ENCODE peak calls at places on chromosome 10, in six cellular contexts. Y is Caco-2, X is astrocyte of the spinal cord, P is Calu3, A is GM10248, M is tibial artery. L is an unnamed sample.

GRCh38 chr10:11018426-11018818 is 750 bp downstream of the CELF2 start:
- DNase-seq in Y (no peak), X (no peak), P (no peak), A (peak), M (no peak), L (no peak)

GRCh38 chr10:125823663-125824251 is 411 bp downstream of the BCCIP start:
- DNase-seq in Y (no peak), X (no peak), P (no peak), A (no peak), M (no peak), L (no peak)

GRCh38 chr10:35462491-35462934 is 126.2 kb downstream of the CCNY start:
- DNase-seq in Y (no peak), X (no peak), P (no peak), A (peak), M (no peak), L (no peak)

GRCh38 chr10:119817991-119818888 is 54.4 kb downstream of the MCMBP start:
- DNase-seq in Y (no peak), X (peak), P (no peak), A (peak), M (peak), L (peak)

GRCh38 chr10:78260141-78260540 is 226.5 kb downstream of the RPS24 start:
- DNase-seq in Y (peak), X (no peak), P (no peak), A (no peak), M (no peak), L (no peak)

GRCh38 chr10:78292987-78293865 is 259.6 kb downstream of the RPS24 start:
- DNase-seq in Y (no peak), X (peak), P (no peak), A (no peak), M (no peak), L (no peak)

GRCh38 chr10:13165177-13165576 is 3.8 kb downstream of the MCM10 start:
- DNase-seq in Y (no peak), X (no peak), P (no peak), A (no peak), M (no peak), L (no peak)

GRCh38 chr10:11505636-11506035 is 105.8 kb downstream of the USP6NL start:
- DNase-seq in Y (no peak), X (no peak), P (no peak), A (no peak), M (no peak), L (no peak)

GRCh38 chr10:27748586-27748985 is 3.0 kb upstream of the MKX start:
- DNase-seq in Y (no peak), X (no peak), P (no peak), A (no peak), M (no peak), L (no peak)

GRCh38 chr10:92150798-92151197 is 140.1 kb downstream of the CPEB3 start:
- DNase-seq in Y (no peak), X (no peak), P (no peak), A (no peak), M (no peak), L (no peak)

GRCh38 chr10:107952649-107953589 is 788.4 kb upstream of the SORCS1 start:
- DNase-seq in Y (no peak), X (no peak), P (no peak), A (no peak), M (no peak), L (no peak)

GRCh38 chr10:120221873-120222485 is 235.0 kb upstream of the PLPP4 start:
- DNase-seq in Y (peak), X (peak), P (peak), A (peak), M (no peak), L (no peak)

GRCh38 chr10:1546431-1547110 is 190.8 kb downstream of the ADARB2 start:
- DNase-seq in Y (no peak), X (no peak), P (no peak), A (no peak), M (no peak), L (no peak)

GRCh38 chr10:88582411-88582805 is 710 bp downstream of the RNLS start:
- DNase-seq in Y (no peak), X (no peak), P (no peak), A (no peak), M (no peak), L (no peak)

GRCh38 chr10:43250925-43251663 is 15.8 kb downstream of the RASGEF1A start:
- DNase-seq in Y (peak), X (no peak), P (no peak), A (no peak), M (peak), L (peak)

GRCh38 chr10:74177140-74177677 is 26.2 kb downstream of the ADK start:
- DNase-seq in Y (peak), X (no peak), P (peak), A (peak), M (no peak), L (peak)

GRCh38 chr10:82815680-82816079 is 940.7 kb downstream of the NRG3 start:
- DNase-seq in Y (no peak), X (no peak), P (no peak), A (no peak), M (no peak), L (no peak)

GRCh38 chr10:129951841-129952240 is 12.2 kb downstream of the EBF3 start:
- DNase-seq in Y (no peak), X (no peak), P (no peak), A (no peak), M (no peak), L (no peak)

GRCh38 chr10:72740526-72740925 is 48.6 kb downstream of the MCU start:
- DNase-seq in Y (peak), X (peak), P (peak), A (no peak), M (no peak), L (no peak)

GRCh38 chr10:43599333-43599732 is 6.9 kb upstream of the ZNF485 start:
- DNase-seq in Y (no peak), X (no peak), P (no peak), A (no peak), M (no peak), L (no peak)

GRCh38 chr10:80199828-80200227 is 5.5 kb downstream of the ANXA11 start:
- DNase-seq in Y (no peak), X (peak), P (peak), A (no peak), M (peak), L (no peak)

GRCh38 chr10:122010405-122011050 is 21.6 kb downstream of the TACC2 start:
- DNase-seq in Y (no peak), X (no peak), P (no peak), A (no peak), M (no peak), L (no peak)

GRCh38 chr10:73509695-73510094 is 13.9 kb upstream of the PPP3CB start:
- DNase-seq in Y (no peak), X (no peak), P (no peak), A (no peak), M (no peak), L (no peak)

GRCh38 chr10:43407148-43407575 is 1.8 kb downstream of the HNRNPF start:
- DNase-seq in Y (peak), X (peak), P (peak), A (peak), M (peak), L (no peak)

GRCh38 chr10:124911124-124912051 is 30.5 kb upstream of the ZRANB1 start:
- DNase-seq in Y (no peak), X (peak), P (no peak), A (no peak), M (peak), L (no peak)

GRCh38 chr10:63376560-63377304 is 89.0 kb downstream of the JMJD1C start:
- DNase-seq in Y (no peak), X (peak), P (no peak), A (peak), M (no peak), L (no peak)

GRCh38 chr10:46291817-46292572 is 5.2 kb downstream of the ANTXRL start:
- DNase-seq in Y (peak), X (no peak), P (no peak), A (no peak), M (no peak), L (no peak)

GRCh38 chr10:77505431-77506334 is 131.9 kb downstream of the KCNMA1 start:
- DNase-seq in Y (no peak), X (peak), P (no peak), A (no peak), M (no peak), L (no peak)

GRCh38 chr10:3763852-3764625 is 21.0 kb downstream of the KLF6 start:
- DNase-seq in Y (no peak), X (peak), P (no peak), A (no peak), M (no peak), L (no peak)

GRCh38 chr10:18094332-18094731 is 45.9 kb upstream of the CACNB2 start:
- DNase-seq in Y (no peak), X (no peak), P (no peak), A (no peak), M (no peak), L (no peak)

GRCh38 chr10:3853547-3853989 is 68.6 kb upstream of the KLF6 start:
- DNase-seq in Y (peak), X (peak), P (no peak), A (no peak), M (no peak), L (no peak)

GRCh38 chr10:71584902-71585578 is 134.5 kb downstream of the C10orf105 start:
- DNase-seq in Y (no peak), X (peak), P (no peak), A (no peak), M (no peak), L (no peak)

GRCh38 chr10:94042814-94043175 is 49.1 kb downstream of the PLCE1 start:
- DNase-seq in Y (no peak), X (no peak), P (no peak), A (no peak), M (no peak), L (no peak)

DNA sequence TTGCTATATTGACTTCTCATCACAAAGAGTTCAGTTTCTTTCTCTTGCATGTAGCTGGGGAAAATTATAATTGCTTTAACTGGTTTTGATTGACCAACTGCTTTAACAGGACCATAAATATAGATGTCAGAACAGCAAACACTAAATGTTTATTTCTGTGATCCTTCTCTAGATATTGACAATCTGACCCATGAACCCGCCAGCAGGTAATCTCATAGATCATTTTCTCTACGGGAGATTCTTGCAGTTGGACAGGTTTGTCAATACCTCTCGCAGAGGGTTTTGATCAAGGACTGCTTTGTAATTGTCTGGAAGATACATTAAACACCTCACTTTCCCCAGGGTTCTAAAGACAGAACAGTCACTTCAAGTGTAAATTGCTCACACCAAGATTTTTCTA is 235.7 kb upstream of the RHOBTB1 start:
- DNase-seq in Y (no peak), X (no peak), P (no peak), A (no peak), M (no peak), L (no peak)
- TF ChIP-seq CTCF in Y (no peak), X (no peak), P (no peak), A (no peak), M (no peak), L (no peak)

DNA sequence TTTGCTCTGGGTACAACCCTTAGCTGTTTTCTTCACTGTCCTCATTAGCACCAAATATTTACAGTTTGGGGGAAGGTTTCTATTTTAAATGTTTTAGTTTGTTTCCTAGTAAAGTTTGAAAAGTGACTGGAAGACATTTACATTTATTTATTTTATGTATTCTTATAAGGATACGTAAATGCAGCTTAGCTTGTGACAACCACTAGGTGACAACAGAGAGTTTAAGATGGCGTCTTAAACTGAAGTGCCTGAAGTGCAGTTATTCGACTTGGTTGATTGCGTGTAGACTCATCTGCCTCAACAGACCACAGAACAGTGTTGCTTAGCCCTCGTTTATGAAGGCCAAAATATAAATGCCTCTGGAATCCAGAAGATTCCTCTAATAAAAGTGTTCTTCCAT is 378.2 kb upstream of the MYO3A start:
- DNase-seq in Y (no peak), X (no peak), P (no peak), A (no peak), M (no peak), L (no peak)
- TF ChIP-seq CTCF in Y (peak), X (no peak), P (no peak), A (no peak), M (no peak), L (no peak)

GRCh38 chr10:117004627-117005453 is at the start of gene SHTN1:
- DNase-seq in Y (peak), X (peak), P (peak), A (peak), M (peak), L (peak)

GRCh38 chr10:117007080-117007479 is 2.1 kb upstream of the SHTN1 start:
- DNase-seq in Y (no peak), X (peak), P (peak), A (no peak), M (no peak), L (no peak)

GRCh38 chr10:117003336-117003735 is 1.7 kb downstream of the SHTN1 start:
- DNase-seq in Y (no peak), X (no peak), P (peak), A (no peak), M (no peak), L (no peak)

GRCh38 chr10:117004238-117004626 is 755 bp downstream of the SHTN1 start:
- DNase-seq in Y (no peak), X (peak), P (no peak), A (peak), M (no peak), L (peak)

GRCh38 chr10:117005454-117006055 is 568 bp upstream of the SHTN1 start:
- DNase-seq in Y (peak), X (no peak), P (peak), A (peak), M (no peak), L (no peak)
- TF ChIP-seq CTCF in Y (no peak), X (no peak), P (no peak), A (no peak), M (no peak), L (no peak)

DNA sequence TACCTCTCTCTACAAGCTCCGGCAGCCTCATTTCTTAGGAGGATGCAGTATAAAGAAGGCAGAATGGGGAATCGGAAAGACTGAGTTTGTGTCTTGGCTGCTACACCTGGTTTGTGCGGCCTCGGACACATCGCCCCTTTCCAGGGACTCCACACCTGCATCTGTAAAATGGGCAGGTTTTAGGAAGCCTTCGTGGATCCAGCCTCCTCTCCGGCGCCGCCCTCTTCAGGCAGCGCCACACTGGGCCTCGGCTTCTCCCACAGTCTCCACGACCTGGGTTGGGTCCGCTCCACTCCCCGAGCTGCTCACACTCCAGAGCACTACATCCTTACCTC is 341 bp downstream of the GOT1 start:
- DNase-seq in Y (no peak), X (peak), P (no peak), A (no peak), M (no peak), L (no peak)
- TF ChIP-seq CTCF in Y (no peak), X (no peak), P (no peak), A (no peak), M (no peak), L (no peak)

DNA sequence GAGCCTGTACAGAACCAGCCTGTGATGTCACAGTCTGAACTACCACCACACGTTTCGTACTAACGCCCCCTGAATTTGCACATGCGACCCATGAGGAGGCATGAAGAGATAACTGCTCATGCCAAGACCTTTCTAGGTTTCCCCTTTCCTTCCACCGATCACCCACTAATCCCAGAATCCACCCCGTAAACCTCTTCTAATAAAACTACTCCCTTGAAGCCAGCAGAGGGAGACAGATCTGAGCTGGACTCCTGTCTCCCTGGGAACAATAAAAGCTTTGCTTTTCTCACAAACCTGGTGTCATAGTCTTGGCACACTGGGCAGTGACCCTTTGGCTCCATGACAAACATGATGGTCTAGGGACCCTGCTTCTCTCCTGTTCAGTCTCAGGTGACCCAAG is 144.5 kb downstream of the FRMD4A start:
- DNase-seq in Y (no peak), X (peak), P (no peak), A (no peak), M (no peak), L (no peak)
- TF ChIP-seq CTCF in Y (peak), X (peak), P (no peak), A (peak), M (no peak), L (no peak)

DNA sequence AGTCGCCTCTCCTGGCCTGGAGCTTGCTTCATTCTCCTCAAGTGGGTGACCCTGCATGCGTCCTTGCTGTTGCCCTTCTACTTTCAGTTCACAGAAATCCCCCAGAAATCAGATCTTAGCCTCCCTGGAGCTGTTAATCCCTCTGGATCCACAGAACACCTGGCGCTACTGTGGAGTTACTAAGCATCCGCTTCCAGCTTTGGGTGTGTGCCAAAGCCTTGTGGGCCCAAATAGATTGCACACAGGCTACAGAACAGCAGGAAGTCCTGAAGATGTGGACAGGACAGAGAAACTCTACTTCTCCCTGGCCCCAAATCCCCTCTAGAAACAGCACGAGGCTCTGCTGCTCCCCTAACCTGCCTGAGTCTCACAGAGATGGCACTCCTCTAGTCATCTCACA is 36.6 kb upstream of the PDLIM1 start:
- DNase-seq in Y (no peak), X (peak), P (no peak), A (no peak), M (peak), L (no peak)
- TF ChIP-seq CTCF in Y (no peak), X (no peak), P (no peak), A (no peak), M (no peak), L (no peak)